ENCODE peak calls at places on chromosome 4, in eight cellular contexts. L is OCI-LY7, X is MM.1S, H is PC-3, A is GM23338, I is SK-N-SH, V is neural progenitor cell, K is HCT116. W is an unnamed sample.

GRCh38 chr4:38804654-38805295 is at the start of gene TLR1:
- DNase-seq in K (peak), I (peak), H (peak), L (peak), A (peak), X (peak), V (peak), W (peak)

GRCh38 chr4:24001486-24001885 is 111.6 kb upstream of the PPARGC1A start:
- DNase-seq in L (no peak), H (no peak), A (no peak), I (no peak), K (no peak), V (no peak), X (no peak), W (no peak)

GRCh38 chr4:101218346-101218745 is 129.0 kb downstream of the PPP3CA start:
- DNase-seq in H (no peak), K (no peak), V (no peak), A (no peak), X (no peak), I (no peak), L (no peak), W (no peak)

GRCh38 chr4:81084029-81084428 is 53.5 kb downstream of the BMP3 start:
- DNase-seq in V (no peak), L (no peak), K (no peak), I (no peak), X (no peak), A (no peak), H (peak), W (peak)

GRCh38 chr4:176195184-176195978 is at the start of gene SPATA4:
- DNase-seq in L (peak), A (peak), I (peak), X (peak), H (peak), K (peak), V (peak), W (peak)

GRCh38 chr4:4461850-4462249 is 74.9 kb downstream of the NSG1 start:
- DNase-seq in V (no peak), A (no peak), L (no peak), I (peak), K (no peak), H (no peak), X (no peak), W (peak)

GRCh38 chr4:131002132-131002531 is 1906.2 kb downstream of the C4orf33 start:
- DNase-seq in A (no peak), V (no peak), H (peak), L (no peak), X (no peak), I (no peak), K (no peak), W (no peak)

GRCh38 chr4:23614284-23614892 is 275.5 kb downstream of the PPARGC1A start:
- DNase-seq in K (no peak), H (peak), V (peak), I (peak), A (peak), L (peak), X (peak), W (peak)

GRCh38 chr4:183142566-183143545 is 43.8 kb downstream of the WWC2 start:
- DNase-seq in K (no peak), A (no peak), I (peak), X (no peak), H (peak), L (no peak), V (no peak), W (peak)

GRCh38 chr4:124903995-124904722 is 191.6 kb upstream of the ANKRD50 start:
- DNase-seq in K (peak), I (no peak), L (no peak), H (peak), A (peak), X (no peak), V (peak), W (peak)

GRCh38 chr4:78616046-78616498 is 64.5 kb downstream of the ANXA3 start:
- DNase-seq in H (no peak), K (no peak), V (no peak), I (no peak), X (no peak), A (no peak), L (no peak), W (peak)

GRCh38 chr4:100083289-100083688 is 107.0 kb downstream of the DDIT4L start:
- DNase-seq in L (no peak), A (no peak), X (no peak), I (no peak), H (no peak), V (no peak), K (no peak), W (no peak)

GRCh38 chr4:129929052-129929451 is 833.1 kb downstream of the C4orf33 start:
- DNase-seq in H (peak), V (peak), I (peak), X (no peak), K (no peak), L (peak), A (peak), W (peak)

GRCh38 chr4:120773641-120774040 is 148.9 kb downstream of the PRDM5 start:
- DNase-seq in A (no peak), X (peak), H (no peak), K (no peak), V (no peak), L (peak), I (no peak), W (no peak)

GRCh38 chr4:73989928-73990327 is 1.9 kb upstream of the PPBP start:
- DNase-seq in X (no peak), A (no peak), K (no peak), V (no peak), I (no peak), H (no peak), L (no peak), W (no peak)

GRCh38 chr4:81069706-81070331 is 39.3 kb downstream of the BMP3 start:
- DNase-seq in I (peak), K (peak), V (peak), X (peak), A (peak), H (peak), L (peak), W (peak)

GRCh38 chr4:185395255-185395955 is at the start of gene LRP2BP:
- DNase-seq in K (no peak), I (no peak), H (peak), L (peak), X (peak), A (no peak), V (no peak), W (no peak)

GRCh38 chr4:151730003-151730559 is 30.7 kb downstream of the GATB start:
- DNase-seq in H (peak), I (no peak), L (no peak), V (no peak), X (no peak), A (peak), K (peak), W (peak)

GRCh38 chr4:114264877-114265291 is 285.4 kb upstream of the ARSJ start:
- DNase-seq in V (no peak), K (peak), H (peak), I (no peak), X (no peak), L (no peak), A (no peak), W (no peak)

GRCh38 chr4:76028242-76028859 is 5.1 kb upstream of the CXCL10 start:
- DNase-seq in L (no peak), X (no peak), V (no peak), A (no peak), I (no peak), H (no peak), K (no peak), W (no peak)

GRCh38 chr4:71066737-71067716 is 73.6 kb downstream of the DCK start:
- DNase-seq in H (peak), A (no peak), I (no peak), L (no peak), X (no peak), V (no peak), K (no peak), W (no peak)
- TF ChIP-seq EZH2phosphoT487 in H (no peak), A (no peak), I (no peak), L (no peak), X (no peak), V (no peak), K (no peak), W (no peak)

DNA sequence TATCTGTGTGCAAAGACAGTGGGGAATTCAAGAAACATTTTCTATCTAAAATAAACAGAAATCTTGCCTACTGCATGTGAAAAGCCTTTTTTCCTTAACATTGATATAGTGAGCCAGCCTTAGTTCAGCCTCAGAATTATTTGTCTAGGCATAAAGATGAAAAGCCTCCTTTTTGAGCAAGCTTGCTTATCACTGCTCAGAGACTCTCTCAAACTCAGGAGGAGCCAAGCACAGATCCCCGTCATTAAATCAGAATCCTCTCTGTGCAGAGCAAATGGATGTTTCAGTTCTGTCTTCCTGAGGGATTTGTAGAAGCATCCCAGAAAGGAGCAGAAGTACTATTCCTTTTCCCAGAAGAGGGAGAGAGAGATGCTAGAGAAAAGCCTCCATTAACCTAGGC is 186.8 kb upstream of the LNX1 start:
- DNase-seq in X (no peak), K (no peak), L (no peak), I (no peak), H (no peak), V (no peak), A (no peak), W (no peak)
- TF ChIP-seq CTCF in X (no peak), K (no peak), L (no peak), I (no peak), H (no peak), V (no peak), A (no peak), W (no peak)

GRCh38 chr4:26020083-26020668 is 106.2 kb downstream of the SMIM20 start:
- DNase-seq in X (no peak), I (no peak), H (peak), L (no peak), K (no peak), V (no peak), A (no peak), W (peak)

GRCh38 chr4:26023191-26023972 is 109.4 kb downstream of the SMIM20 start:
- DNase-seq in K (no peak), H (peak), I (no peak), X (no peak), V (no peak), L (no peak), A (no peak), W (no peak)

GRCh38 chr4:26020896-26021295 is 106.9 kb downstream of the SMIM20 start:
- DNase-seq in X (no peak), L (no peak), I (no peak), K (no peak), A (no peak), H (no peak), V (no peak), W (no peak)

GRCh38 chr4:26022346-26022891 is 108.4 kb downstream of the SMIM20 start:
- DNase-seq in L (no peak), K (no peak), H (peak), V (no peak), A (no peak), X (no peak), I (no peak), W (peak)

DNA sequence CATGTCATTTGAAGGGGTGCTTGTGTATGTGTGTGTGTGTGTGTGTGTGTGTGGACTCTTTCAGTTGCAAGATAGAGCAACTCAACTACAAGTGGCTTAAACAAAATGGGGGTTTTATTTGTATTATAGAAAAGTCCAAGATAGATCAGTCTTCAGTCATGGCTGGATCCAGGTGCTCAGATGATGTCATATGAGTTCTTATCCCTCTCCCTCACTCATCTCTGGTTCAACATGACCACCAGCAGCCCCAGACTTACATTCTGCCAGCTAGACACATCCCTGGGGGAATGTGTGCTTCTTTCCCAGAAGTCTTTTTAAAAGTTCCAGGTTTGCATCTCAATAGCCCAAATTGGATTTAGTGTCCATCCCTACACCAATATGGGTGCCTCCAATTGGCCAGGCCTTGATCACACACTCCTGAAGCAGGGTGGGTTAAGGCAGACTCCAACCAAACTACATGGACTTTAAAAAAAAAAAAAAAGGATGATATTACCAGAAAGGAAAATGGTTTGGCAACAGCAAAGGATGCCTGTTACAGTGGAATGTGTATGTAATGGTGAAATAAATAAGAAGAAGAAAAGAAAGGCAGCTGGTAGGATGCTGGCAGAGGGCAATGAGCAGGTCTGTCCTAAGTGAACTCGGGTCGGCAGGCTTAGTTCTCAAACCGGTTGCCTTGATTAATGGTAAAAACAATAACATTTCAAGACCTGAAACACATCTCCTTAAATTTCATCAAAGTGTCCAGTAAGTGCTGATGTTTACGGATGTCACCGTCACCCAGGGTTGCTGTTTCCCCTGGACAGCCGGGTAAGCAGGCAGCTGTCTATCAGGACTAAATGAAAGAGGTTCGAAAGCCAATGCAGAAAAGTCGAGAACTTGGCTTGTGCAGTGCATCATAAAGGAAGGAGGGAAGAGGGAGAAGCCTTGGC is 107.7 kb downstream of the SMIM20 start:
- DNase-seq in L (no peak), A (no peak), K (no peak), H (no peak), X (no peak), V (no peak), I (no peak), W (no peak)
- TF ChIP-seq EZH2phosphoT487 in L (no peak), A (no peak), K (no peak), H (no peak), X (no peak), V (no peak), I (no peak), W (no peak)

GRCh38 chr4:3317656-3318211 is 24.9 kb downstream of the RGS12 start:
- DNase-seq in V (no peak), H (no peak), K (no peak), X (no peak), I (no peak), A (no peak), L (no peak), W (no peak)

GRCh38 chr4:3316146-3316545 is 23.3 kb downstream of the RGS12 start:
- DNase-seq in X (no peak), V (no peak), I (no peak), H (no peak), L (no peak), A (no peak), K (no peak), W (no peak)

GRCh38 chr4:3317011-3317655 is 24.3 kb downstream of the RGS12 start:
- DNase-seq in I (no peak), L (no peak), X (no peak), A (no peak), V (no peak), H (no peak), K (no peak), W (no peak)

GRCh38 chr4:3320361-3321023 is 27.7 kb downstream of the RGS12 start:
- DNase-seq in L (no peak), A (no peak), X (no peak), I (no peak), V (no peak), H (no peak), K (no peak), W (peak)

GRCh38 chr4:3318561-3319021 is 25.8 kb downstream of the RGS12 start:
- DNase-seq in I (no peak), A (peak), X (no peak), K (no peak), H (no peak), L (no peak), V (peak), W (no peak)
- TF ChIP-seq CTCF in I (peak), A (peak), X (no peak), K (peak), H (peak), L (no peak), V (peak), W (peak)

GRCh38 chr4:155696226-155696625 is 29.6 kb downstream of the GUCY1A1 start:
- DNase-seq in X (no peak), V (no peak), H (no peak), L (no peak), A (no peak), I (no peak), K (no peak), W (no peak)
- TF ChIP-seq EZH2phosphoT487 in X (no peak), V (no peak), H (no peak), L (no peak), A (no peak), I (no peak), K (no peak), W (no peak)

W was measured in hepatocyte.